ENCODE peak calls at places on chromosomes 7 and 10, in nine cellular contexts. R is heart left ventricle, Z is colonic mucosa, X is thoracic aorta, P is AG04450, N is heart right ventricle, E is dorsolateral prefrontal cortex, Y is BJ, T is ovary. A is an unnamed sample. For H3K27me3, the result is how much of the 10 kb centered on the place peaks cover.

GRCh38 chr7:54678763-54679396 is 80.1 kb downstream of the SEC61G start:
- DNase-seq in R (no peak), Z (no peak), X (no peak), P (no peak), N (no peak), E (no peak), Y (no peak), T (no peak), A (no peak)

GRCh38 chr7:72028267-72028666 is 383.9 kb downstream of the CALN1 start:
- DNase-seq in R (no peak), Z (no peak), X (no peak), P (no peak), N (no peak), E (peak), Y (no peak), T (no peak), A (no peak)

GRCh38 chr7:133051066-133051465 is 30.8 kb downstream of the CHCHD3 start:
- DNase-seq in R (no peak), Z (no peak), X (no peak), P (peak), N (no peak), E (no peak), Y (no peak), T (peak), A (no peak)

GRCh38 chr10:17655567-17656146 is 11.7 kb downstream of the STAM start:
- DNase-seq in R (no peak), Z (no peak), X (no peak), P (no peak), N (no peak), E (no peak), Y (no peak), T (no peak), A (peak)

GRCh38 chr7:38310601-38311057 is 37.2 kb upstream of the TARP start:
- DNase-seq in R (peak), Z (no peak), X (no peak), P (no peak), N (peak), E (no peak), Y (no peak), T (no peak), A (no peak)

GRCh38 chr7:56097700-56098099 is 4.9 kb upstream of the PHKG1 start:
- DNase-seq in R (peak), Z (no peak), X (no peak), P (peak), N (no peak), E (no peak), Y (peak), T (peak), A (no peak)

GRCh38 chr7:106986450-106986977 is 58.0 kb upstream of the PRKAR2B start:
- DNase-seq in R (no peak), Z (no peak), X (no peak), P (no peak), N (no peak), E (no peak), Y (no peak), T (no peak), A (no peak)

GRCh38 chr10:100184426-100185219 is 1.2 kb downstream of the ERLIN1 start:
- DNase-seq in R (no peak), Z (peak), X (no peak), P (no peak), N (no peak), E (no peak), Y (no peak), T (no peak), A (no peak)

GRCh38 chr7:143305423-143306070 is 10.4 kb upstream of the CLCN1 start:
- DNase-seq in R (peak), Z (peak), X (no peak), P (no peak), N (peak), E (peak), Y (no peak), T (peak), A (no peak)

GRCh38 chr7:139004321-139005075 is 23.3 kb upstream of the KIAA1549 start:
- DNase-seq in R (no peak), Z (no peak), X (no peak), P (no peak), N (no peak), E (no peak), Y (no peak), T (no peak), A (no peak)

GRCh38 chr7:83365746-83366145 is 203.1 kb upstream of the PCLO start:
- DNase-seq in R (no peak), Z (no peak), X (no peak), P (no peak), N (no peak), E (no peak), Y (no peak), T (no peak), A (no peak)

GRCh38 chr7:8413600-8413999 is 19.8 kb upstream of the NXPH1 start:
- DNase-seq in R (no peak), Z (no peak), X (no peak), P (no peak), N (no peak), E (no peak), Y (no peak), T (no peak), A (no peak)

GRCh38 chr10:70805619-70806215 is 10.0 kb upstream of the SGPL1 start:
- DNase-seq in R (no peak), Z (no peak), X (no peak), P (no peak), N (no peak), E (no peak), Y (no peak), T (no peak), A (no peak)

GRCh38 chr10:112775347-112775746 is 174.7 kb upstream of the TCF7L2 start:
- DNase-seq in R (no peak), Z (no peak), X (no peak), P (no peak), N (no peak), E (no peak), Y (no peak), T (no peak), A (no peak)
- TF ChIP-seq CTCF in R (no peak), Z (no peak), X (no peak), P (peak), N (peak), E (no peak), Y (peak), T (peak), A (peak)

GRCh38 chr7:151349507-151349853 is 7.9 kb downstream of the NUB1 start:
- DNase-seq in R (no peak), Z (peak), X (no peak), P (no peak), N (no peak), E (no peak), Y (no peak), T (no peak), A (no peak)
- H3K4me3 ChIP-seq in R (peak), Z (peak), X (peak), P (no peak), N (peak), E (no peak), Y (no peak), T (no peak), A (peak)

GRCh38 chr10:48525113-48525512 is 79.8 kb downstream of the ARHGAP22 start:
- DNase-seq in R (no peak), Z (no peak), X (no peak), P (no peak), N (no peak), E (no peak), Y (no peak), T (no peak), A (no peak)
- H3K27me3 ChIP-seq in R (under half), Z (under half), X (under half), P (under half), N (under half), E (under half), Y (under half), T (under half), A (under half)

DNA sequence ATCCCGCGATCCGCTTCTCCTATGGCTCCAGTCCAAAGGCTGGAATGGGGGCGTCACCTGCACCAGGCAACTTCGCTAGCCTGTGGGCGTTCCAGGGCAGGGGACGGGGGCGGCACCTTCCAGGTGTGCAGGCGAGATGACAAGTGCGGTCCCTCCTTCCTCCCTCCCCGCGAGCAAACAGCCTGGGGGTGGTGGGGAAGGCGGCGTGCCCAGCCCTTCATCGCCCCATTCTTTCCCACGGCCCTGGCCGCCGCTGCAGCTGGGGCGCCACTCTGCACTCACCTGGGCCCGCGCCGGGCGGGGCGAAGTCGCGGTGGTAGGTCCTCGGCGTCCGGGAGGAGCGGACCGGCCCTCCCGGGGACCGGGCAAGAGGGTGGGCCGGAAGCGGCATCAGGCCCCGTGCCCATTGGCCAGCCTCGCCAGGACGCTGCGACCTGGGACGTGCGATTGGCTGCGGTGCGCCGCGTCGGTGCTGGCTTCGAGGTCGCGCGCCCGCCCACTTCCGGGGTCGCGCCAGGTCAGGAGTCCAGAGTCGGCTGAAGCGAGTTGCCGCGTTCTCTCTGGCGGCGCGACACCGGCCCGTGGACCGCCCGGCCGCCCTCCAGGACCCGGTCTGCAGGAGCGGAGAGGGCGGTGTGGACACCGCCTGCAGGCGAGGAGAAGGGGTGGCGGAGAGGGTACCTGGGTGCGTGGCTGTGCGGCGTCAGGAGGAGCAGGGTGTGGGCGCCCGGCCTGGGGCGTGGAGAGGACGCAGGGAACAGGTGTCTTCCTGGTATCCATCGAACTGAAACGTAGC is at the start of gene TECPR1:
- DNase-seq in R (peak), Z (peak), X (peak), P (peak), N (peak), E (peak), Y (peak), T (peak), A (peak)
- TF ChIP-seq CTCF in R (no peak), Z (no peak), X (no peak), P (peak), N (no peak), E (no peak), Y (no peak), T (no peak), A (no peak)

A was measured in kidney epithelial cell.